ENCODE peak calls at places on chromosome 17, in seven cellular contexts. One of them, this sample, is unnamed.
A peak's percentile ranks its signal among the peaks of the same experiment; 100 is the strongest.

GRCh38 chr17:1638171-1638583 is 7.4 kb downstream of the SCARF1 start:
- DNase-seq in H1: no peak
- DNase-seq in GM12878: no peak
- DNase-seq in K562: no peak
- DNase-seq in HCT116: no peak
- DNase-seq in HepG2: no peak
- DNase-seq in SK-N-SH: no peak
- DNase-seq in this sample: no peak

GRCh38 chr17:5019475-5019956 is 15.7 kb downstream of the SLC52A1 start:
- DNase-seq in SK-N-SH: peak; percentile 54
- DNase-seq in K562: peak; percentile 22
- DNase-seq in GM12878: no peak
- DNase-seq in HCT116: no peak
- DNase-seq in HepG2: no peak
- DNase-seq in H1: no peak
- DNase-seq in this sample: no peak

GRCh38 chr17:29386760-29387159 is 3.4 kb upstream of the TAOK1 start:
- DNase-seq in HepG2: no peak
- DNase-seq in HCT116: no peak
- DNase-seq in SK-N-SH: no peak
- DNase-seq in H1: no peak
- DNase-seq in GM12878: no peak
- DNase-seq in K562: no peak
- DNase-seq in this sample: no peak

GRCh38 chr17:74795327-74796020 is 19.3 kb upstream of the NAT9 start:
- DNase-seq in K562: no peak
- DNase-seq in HCT116: no peak
- DNase-seq in H1: no peak
- DNase-seq in GM12878: no peak
- DNase-seq in HepG2: no peak
- DNase-seq in SK-N-SH: no peak
- DNase-seq in this sample: no peak

GRCh38 chr17:57987582-57988300 is at the start of gene VEZF1:
- DNase-seq in HCT116: peak; percentile 48
- DNase-seq in GM12878: no peak
- DNase-seq in SK-N-SH: peak; percentile 96
- DNase-seq in HepG2: peak; percentile 68
- DNase-seq in K562: peak; percentile 95
- DNase-seq in H1: no peak
- DNase-seq in this sample: no peak

GRCh38 chr17:83100220-83100852 is 20.9 kb downstream of the METRNL start:
- DNase-seq in K562: no peak
- DNase-seq in SK-N-SH: no peak
- DNase-seq in HCT116: no peak
- DNase-seq in H1: no peak
- DNase-seq in GM12878: no peak
- DNase-seq in HepG2: no peak
- DNase-seq in this sample: no peak

GRCh38 chr17:35372846-35373531 is 432 bp downstream of the SLFN11 start:
- DNase-seq in GM12878: no peak
- DNase-seq in HCT116: no peak
- DNase-seq in K562: peak; percentile 8
- DNase-seq in SK-N-SH: peak; percentile 11
- DNase-seq in H1: no peak
- DNase-seq in HepG2: no peak
- DNase-seq in this sample: no peak

GRCh38 chr17:82031303-82031884 is at the start of gene RAC3:
- DNase-seq in GM12878: no peak
- DNase-seq in HCT116: no peak
- DNase-seq in HepG2: no peak
- DNase-seq in H1: no peak
- DNase-seq in K562: peak; percentile 57
- DNase-seq in SK-N-SH: peak; percentile 93
- DNase-seq in this sample: no peak

GRCh38 chr17:50686494-50687199 is 21.1 kb downstream of the ANKRD40 start:
- DNase-seq in K562: no peak
- DNase-seq in HCT116: peak; percentile 92
- DNase-seq in SK-N-SH: no peak
- DNase-seq in H1: no peak
- DNase-seq in GM12878: no peak
- DNase-seq in HepG2: peak; percentile 98
- DNase-seq in this sample: no peak

GRCh38 chr17:17063546-17064122 is 21.4 kb downstream of the MPRIP start:
- DNase-seq in SK-N-SH: no peak
- DNase-seq in HepG2: no peak
- DNase-seq in K562: no peak
- DNase-seq in H1: no peak
- DNase-seq in HCT116: no peak
- DNase-seq in GM12878: no peak
- DNase-seq in this sample: no peak

GRCh38 chr17:72597354-72598087 is 476.7 kb downstream of the SOX9 start:
- DNase-seq in H1: no peak
- DNase-seq in HepG2: no peak
- DNase-seq in GM12878: no peak
- DNase-seq in HCT116: no peak
- DNase-seq in SK-N-SH: no peak
- DNase-seq in K562: no peak
- DNase-seq in this sample: no peak

GRCh38 chr17:78040561-78041400 is 82.3 kb downstream of the TNRC6C start:
- DNase-seq in GM12878: peak; percentile 21
- DNase-seq in H1: no peak
- DNase-seq in HCT116: peak; percentile 56
- DNase-seq in HepG2: no peak
- DNase-seq in K562: no peak
- DNase-seq in SK-N-SH: peak; percentile 95
- DNase-seq in this sample: no peak

GRCh38 chr17:77498056-77498785 is 357.5 kb downstream of the SEC14L1 start:
- DNase-seq in HepG2: no peak
- DNase-seq in K562: no peak
- DNase-seq in GM12878: no peak
- DNase-seq in HCT116: no peak
- DNase-seq in SK-N-SH: peak; percentile 45
- DNase-seq in H1: no peak
- DNase-seq in this sample: no peak

GRCh38 chr17:76672270-76672851 is 28.8 kb upstream of the ST6GALNAC1 start:
- DNase-seq in GM12878: no peak
- DNase-seq in HCT116: no peak
- DNase-seq in K562: no peak
- DNase-seq in HepG2: peak; percentile 81
- DNase-seq in H1: no peak
- DNase-seq in SK-N-SH: no peak
- DNase-seq in this sample: no peak

GRCh38 chr17:13365331-13365730 is 236.4 kb downstream of the HS3ST3A1 start:
- DNase-seq in H1: no peak
- DNase-seq in SK-N-SH: no peak
- DNase-seq in HepG2: no peak
- DNase-seq in K562: no peak
- DNase-seq in GM12878: no peak
- DNase-seq in HCT116: no peak
- DNase-seq in this sample: no peak

GRCh38 chr17:43661699-43662431 is at the start of gene MEOX1:
- DNase-seq in K562: no peak
- DNase-seq in GM12878: peak; percentile 79
- DNase-seq in HepG2: no peak
- DNase-seq in H1: no peak
- DNase-seq in SK-N-SH: no peak
- DNase-seq in HCT116: no peak
- DNase-seq in this sample: no peak

GRCh38 chr17:17792551-17793377 is 44.0 kb downstream of the SREBF1 start:
- DNase-seq in HCT116: no peak
- DNase-seq in SK-N-SH: peak; percentile 84
- DNase-seq in K562: no peak
- DNase-seq in HepG2: no peak
- DNase-seq in GM12878: no peak
- DNase-seq in H1: no peak
- DNase-seq in this sample: no peak

GRCh38 chr17:51164911-51165679 is 1.1 kb upstream of the NME2 start:
- DNase-seq in SK-N-SH: peak; percentile 44
- DNase-seq in GM12878: no peak
- DNase-seq in K562: no peak
- DNase-seq in HCT116: no peak
- DNase-seq in H1: no peak
- DNase-seq in HepG2: peak; percentile 28
- DNase-seq in this sample: no peak

GRCh38 chr17:1511756-1512321 is 4.6 kb downstream of the INPP5K start:
- DNase-seq in K562: peak; percentile 26
- DNase-seq in HepG2: no peak
- DNase-seq in HCT116: no peak
- DNase-seq in H1: no peak
- DNase-seq in SK-N-SH: no peak
- DNase-seq in GM12878: no peak
- DNase-seq in this sample: no peak

GRCh38 chr17:68599091-68599872 is 1.9 kb downstream of the FAM20A start:
- DNase-seq in GM12878: no peak
- DNase-seq in K562: no peak
- DNase-seq in HCT116: no peak
- DNase-seq in SK-N-SH: no peak
- DNase-seq in HepG2: no peak
- DNase-seq in H1: no peak
- DNase-seq in this sample: no peak

GRCh38 chr17:79537061-79537460 is 73.8 kb downstream of the RBFOX3 start:
- DNase-seq in HepG2: no peak
- DNase-seq in HCT116: no peak
- DNase-seq in SK-N-SH: no peak
- DNase-seq in GM12878: no peak
- DNase-seq in H1: no peak
- DNase-seq in K562: no peak
- DNase-seq in this sample: no peak
- TF ChIP-seq SIN3A in HepG2: no peak
- TF ChIP-seq SIN3A in HCT116: no peak
- TF ChIP-seq SIN3A in SK-N-SH: no peak
- TF ChIP-seq SIN3A in GM12878: no peak
- TF ChIP-seq SIN3A in H1: no peak
- TF ChIP-seq SIN3A in K562: no peak
- TF ChIP-seq SIN3A in this sample: no peak

DNA sequence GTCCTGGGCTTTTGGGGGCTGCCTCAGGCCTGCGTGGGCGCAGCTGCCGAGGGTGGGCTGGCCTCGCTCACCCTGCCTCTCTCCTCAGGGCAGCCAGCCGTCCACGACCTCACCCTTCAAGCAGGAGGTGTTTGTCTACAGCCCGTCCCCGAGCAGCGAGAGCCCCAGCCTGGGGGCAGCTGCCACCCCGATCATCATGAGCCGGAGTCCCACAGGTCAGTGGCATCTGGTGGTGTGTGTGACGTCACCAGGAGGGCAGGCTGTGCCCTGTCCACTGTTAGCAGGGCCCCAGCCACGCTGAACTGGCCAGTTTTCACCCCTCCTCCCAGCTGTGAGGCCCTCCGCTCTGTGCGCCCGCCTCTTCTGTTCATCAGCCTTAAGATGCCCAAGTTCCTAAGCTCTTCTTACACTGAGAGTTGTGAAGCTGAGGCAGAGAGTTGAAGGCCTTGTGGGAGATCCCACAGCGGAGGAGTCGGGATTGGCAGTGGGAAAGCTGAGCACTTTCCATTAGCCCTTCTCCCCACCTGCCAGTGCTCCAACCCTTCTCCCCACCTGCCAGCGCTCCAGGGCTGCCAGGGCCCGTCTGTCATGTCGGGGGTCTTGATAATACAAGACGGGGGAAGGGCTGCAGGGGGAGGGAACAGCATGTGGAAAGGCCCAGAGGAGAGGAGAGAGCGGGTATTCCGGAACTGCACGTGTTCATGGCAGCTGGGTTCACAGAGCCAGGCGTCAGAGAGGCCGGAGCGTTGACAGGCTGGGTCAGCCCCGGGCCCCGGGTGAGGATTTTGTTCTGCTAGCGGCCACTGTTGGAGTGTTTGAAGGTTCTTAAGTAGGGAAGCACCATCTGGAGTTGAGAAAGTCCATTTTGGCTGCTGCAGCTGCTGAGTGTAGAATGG is 36.3 kb downstream of the OR1D5 start:
- DNase-seq in H1: no peak
- DNase-seq in HepG2: no peak
- DNase-seq in K562: no peak
- DNase-seq in GM12878: no peak
- DNase-seq in HCT116: no peak
- DNase-seq in SK-N-SH: no peak
- DNase-seq in this sample: no peak
- TF ChIP-seq SIN3A in H1: no peak
- TF ChIP-seq SIN3A in HepG2: no peak
- TF ChIP-seq SIN3A in K562: no peak
- TF ChIP-seq SIN3A in GM12878: no peak
- TF ChIP-seq SIN3A in HCT116: no peak
- TF ChIP-seq SIN3A in SK-N-SH: no peak
- TF ChIP-seq SIN3A in this sample: no peak

DNA sequence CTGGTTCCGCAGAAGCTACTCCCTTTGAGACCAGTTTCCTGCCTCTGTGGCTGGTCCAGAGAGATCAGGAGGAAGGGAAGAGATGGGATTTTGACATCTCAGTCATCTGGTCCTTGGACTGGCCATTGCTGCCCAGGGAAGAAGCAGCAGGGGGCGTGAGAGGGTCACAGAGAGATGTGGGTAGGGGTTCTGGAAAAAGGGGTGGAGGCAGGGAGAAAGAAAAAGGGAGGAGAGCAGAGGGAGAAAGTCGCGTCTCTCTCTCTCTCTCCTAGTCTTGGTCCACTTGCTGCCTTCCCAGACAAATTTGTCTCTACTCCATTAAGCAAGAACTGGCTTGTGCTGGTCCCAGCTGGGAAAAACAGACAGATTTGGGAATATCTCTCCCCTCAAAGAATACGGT is 4.4 kb downstream of the SHBG start:
- DNase-seq in HepG2: no peak
- DNase-seq in GM12878: no peak
- DNase-seq in H1: no peak
- DNase-seq in HCT116: no peak
- DNase-seq in K562: peak; percentile 70
- DNase-seq in SK-N-SH: peak; percentile 89
- DNase-seq in this sample: no peak
- TF ChIP-seq SIN3A in HepG2: no peak
- TF ChIP-seq SIN3A in GM12878: no peak
- TF ChIP-seq SIN3A in H1: no peak
- TF ChIP-seq SIN3A in HCT116: no peak
- TF ChIP-seq SIN3A in K562: no peak
- TF ChIP-seq SIN3A in SK-N-SH: no peak
- TF ChIP-seq SIN3A in this sample: no peak

GRCh38 chr17:15343749-15344148 is 2.4 kb upstream of the TEKT3 start:
- DNase-seq in GM12878: no peak
- DNase-seq in H1: no peak
- DNase-seq in K562: no peak
- DNase-seq in HCT116: no peak
- DNase-seq in HepG2: no peak
- DNase-seq in SK-N-SH: no peak
- DNase-seq in this sample: no peak

GRCh38 chr17:15340966-15341365 is 431 bp downstream of the TEKT3 start:
- DNase-seq in SK-N-SH: peak; percentile 41
- DNase-seq in HepG2: no peak
- DNase-seq in H1: no peak
- DNase-seq in GM12878: no peak
- DNase-seq in HCT116: no peak
- DNase-seq in K562: no peak
- DNase-seq in this sample: no peak

GRCh38 chr17:15341966-15342365 is 569 bp upstream of the TEKT3 start:
- DNase-seq in K562: no peak
- DNase-seq in HCT116: no peak
- DNase-seq in H1: no peak
- DNase-seq in GM12878: no peak
- DNase-seq in SK-N-SH: no peak
- DNase-seq in HepG2: no peak
- DNase-seq in this sample: no peak

GRCh38 chr17:15342460-15342859 is 1.1 kb upstream of the TEKT3 start:
- DNase-seq in GM12878: no peak
- DNase-seq in H1: no peak
- DNase-seq in K562: no peak
- DNase-seq in HCT116: no peak
- DNase-seq in HepG2: no peak
- DNase-seq in SK-N-SH: no peak
- DNase-seq in this sample: no peak

GRCh38 chr17:15341385-15341849 is at the start of gene TEKT3:
- DNase-seq in HCT116: no peak
- DNase-seq in GM12878: no peak
- DNase-seq in HepG2: no peak
- DNase-seq in H1: peak; percentile 76
- DNase-seq in SK-N-SH: peak; percentile 94
- DNase-seq in K562: peak; percentile 56
- DNase-seq in this sample: no peak
- TF ChIP-seq SIN3A in HCT116: no peak
- TF ChIP-seq SIN3A in GM12878: no peak
- TF ChIP-seq SIN3A in HepG2: no peak
- TF ChIP-seq SIN3A in H1: peak; percentile 23
- TF ChIP-seq SIN3A in SK-N-SH: peak; percentile 44
- TF ChIP-seq SIN3A in K562: no peak
- TF ChIP-seq SIN3A in this sample: no peak